ENCODE peak calls at places on chromosomes 11 and 22, in nine cellular contexts. Z is GM23338; W is fibroblast of the conjunctiva; A is prostate gland; R is naive thymus-derived CD4-positive, alpha-beta T cell; O is HuH-7; U is activated CD4-positive, alpha-beta T cell treated with anti-CD3 and anti-CD28 coated beads for 24 hours; L is RCC 7860; H is hepatic stellate cell. T is an unnamed sample.

GRCh38 chr11:126995989-126996388 is 4.6 kb downstream of the KIRREL3 start:
- DNase-seq in L (no peak), U (no peak), H (no peak), W (no peak), Z (no peak), R (no peak), A (no peak), O (no peak), T (no peak)

GRCh38 chr11:74169736-74170458 is 905 bp downstream of the C2CD3 start:
- DNase-seq in W (no peak), O (no peak), H (no peak), R (no peak), U (no peak), Z (no peak), A (no peak), L (no peak), T (no peak)

GRCh38 chr11:69868871-69869270 is 49.7 kb upstream of the FGF3 start:
- DNase-seq in W (no peak), O (no peak), A (no peak), Z (no peak), H (no peak), U (no peak), R (no peak), L (no peak), T (no peak)

GRCh38 chr11:47946682-47947575 is 33.4 kb upstream of the PTPRJ start:
- DNase-seq in R (no peak), O (no peak), U (no peak), W (peak; percentile 85), A (peak; percentile 78), L (peak; percentile 97), H (peak; percentile 94), Z (peak; percentile 40), T (no peak)

GRCh38 chr11:86816251-86816726 is 15.9 kb downstream of the PRSS23 start:
- DNase-seq in A (no peak), L (peak; percentile 36), O (no peak), H (peak; percentile 54), Z (no peak), R (no peak), W (no peak), U (no peak), T (no peak)

GRCh38 chr11:45489281-45489906 is 176.0 kb downstream of the CHST1 start:
- DNase-seq in A (no peak), U (no peak), O (no peak), L (no peak), H (no peak), W (no peak), R (no peak), Z (peak; percentile 63), T (no peak)

GRCh38 chr11:85941380-85941973 is 86.3 kb downstream of the CCDC83 start:
- DNase-seq in R (no peak), W (peak; percentile 62), U (no peak), L (peak; percentile 24), A (peak; percentile 37), Z (peak; percentile 77), O (peak; percentile 72), H (peak; percentile 64), T (peak; percentile 27)

GRCh38 chr11:33530824-33531223 is 169.8 kb downstream of the C11orf91 start:
- DNase-seq in H (peak; percentile 40), L (no peak), W (no peak), U (no peak), O (no peak), R (no peak), Z (no peak), A (no peak), T (no peak)

GRCh38 chr11:134479206-134479955 is 67.3 kb upstream of the B3GAT1 start:
- DNase-seq in O (no peak), L (no peak), A (no peak), Z (no peak), U (no peak), H (no peak), W (no peak), R (no peak), T (no peak)

GRCh38 chr11:5596611-5597201 is at the start of gene TRIM6:
- DNase-seq in W (no peak), L (peak; percentile 48), Z (peak; percentile 86), A (peak; percentile 26), O (peak; percentile 60), R (peak; percentile 2), H (peak; percentile 43), U (no peak), T (no peak)

GRCh38 chr22:18119409-18120110 is 9.0 kb downstream of the TUBA8 start:
- DNase-seq in W (no peak), U (no peak), A (no peak), O (no peak), R (no peak), L (no peak), H (no peak), Z (no peak), T (no peak)

GRCh38 chr11:1600626-1601025 is 2.5 kb upstream of the KRTAP5-2 start:
- DNase-seq in H (no peak), L (no peak), R (no peak), O (no peak), U (no peak), W (no peak), A (no peak), Z (no peak), T (no peak)

GRCh38 chr11:35548925-35549561 is 23.6 kb upstream of the PAMR1 start:
- DNase-seq in A (no peak), Z (no peak), O (no peak), U (no peak), H (no peak), L (no peak), R (no peak), W (no peak), T (no peak)

GRCh38 chr11:27445625-27446024 is 27.0 kb downstream of the LGR4 start:
- DNase-seq in U (no peak), A (no peak), L (no peak), W (no peak), Z (peak; percentile 33), H (no peak), R (no peak), O (no peak), T (no peak)

GRCh38 chr11:72574534-72575460 is 99.4 kb downstream of the PDE2A start:
- DNase-seq in Z (no peak), A (no peak), O (no peak), W (no peak), L (no peak), R (no peak), U (no peak), H (no peak), T (no peak)

GRCh38 chr11:123272565-123272964 is 77.5 kb upstream of the CLMP start:
- DNase-seq in L (no peak), A (no peak), H (no peak), W (no peak), U (no peak), R (no peak), O (no peak), Z (no peak), T (no peak)

GRCh38 chr11:59550842-59551650 is 39.7 kb downstream of the OR4D9 start:
- DNase-seq in H (peak; percentile 38), U (peak; percentile 77), A (peak; percentile 68), R (peak; percentile 84), Z (peak; percentile 96), W (peak; percentile 92), O (no peak), L (peak; percentile 94), T (peak; percentile 81)

GRCh38 chr11:72244317-72245231 is 598 bp upstream of the PHOX2A start:
- DNase-seq in U (no peak), O (no peak), R (no peak), Z (peak; percentile 85), W (no peak), L (no peak), A (no peak), H (no peak), T (no peak)

GRCh38 chr22:38315801-38316339 is 1.4 kb downstream of the CSNK1E start:
- DNase-seq in U (no peak), L (no peak), Z (no peak), W (no peak), O (no peak), A (no peak), R (peak; percentile 42), H (no peak), T (no peak)

GRCh38 chr22:39655736-39656285 is 85.3 kb downstream of the CACNA1I start:
- DNase-seq in H (no peak), U (no peak), A (no peak), O (no peak), L (no peak), R (no peak), W (no peak), Z (no peak), T (no peak)

GRCh38 chr11:95363189-95363588 is 132.2 kb upstream of the SESN3 start:
- DNase-seq in R (no peak), A (no peak), L (no peak), Z (no peak), H (no peak), W (no peak), O (no peak), U (no peak), T (no peak)

GRCh38 chr11:88231894-88232482 is 56.7 kb upstream of the RAB38 start:
- DNase-seq in U (peak; percentile 18), R (peak; percentile 16), A (no peak), Z (peak; percentile 76), L (peak; percentile 23), H (peak; percentile 20), O (peak; percentile 23), W (peak; percentile 24), T (no peak)

GRCh38 chr22:38074181-38075104 is 9.5 kb downstream of the SLC16A8 start:
- DNase-seq in L (no peak), W (peak; percentile 13), H (no peak), R (no peak), A (no peak), Z (peak; percentile 89), U (no peak), O (no peak), T (no peak)

GRCh38 chr11:86014221-86014620 is 54.7 kb downstream of the PICALM start:
- DNase-seq in R (no peak), A (no peak), U (no peak), W (no peak), H (no peak), Z (no peak), L (no peak), O (no peak), T (no peak)

GRCh38 chr22:31344369-31345330 is 1.5 kb downstream of the PATZ1 start:
- DNase-seq in H (no peak), A (peak; percentile 65), R (peak; percentile 23), U (no peak), O (no peak), W (no peak), L (no peak), Z (peak; percentile 25), T (peak; percentile 8)

T was measured in NCI-H1436.